ENCODE peak calls at places on chromosome 16, in seven cellular contexts. Y is heart right ventricle; N is right atrium auricular region; A is astrocyte; T is IMR-90; P is GM23338; F is CD4-positive, alpha-beta memory T cell. G is an unnamed sample.

GRCh38 chr16:74724820-74725549 is 24.3 kb upstream of the MLKL start:
- DNase-seq in P (no peak), N (no peak), T (peak; percentile 82), F (no peak), A (peak; percentile 75), Y (no peak), G (no peak)

GRCh38 chr16:17901309-17901708 is 430.5 kb upstream of the XYLT1 start:
- DNase-seq in P (no peak), Y (no peak), A (no peak), T (no peak), F (no peak), N (no peak), G (no peak)

GRCh38 chr16:56879276-56879675 is 14.3 kb downstream of the SLC12A3 start:
- DNase-seq in F (no peak), P (no peak), A (no peak), T (no peak), N (no peak), Y (no peak), G (no peak)

GRCh38 chr16:11675561-11676511 is 7.6 kb downstream of the SNN start:
- DNase-seq in F (no peak), Y (no peak), T (peak; percentile 15), A (peak; percentile 23), N (no peak), P (peak; percentile 40), G (peak; percentile 65)

GRCh38 chr16:30005341-30006094 is 5.3 kb downstream of the DOC2A start:
- DNase-seq in F (peak; percentile 42), P (peak; percentile 79), T (peak; percentile 31), A (no peak), N (no peak), Y (no peak), G (no peak)

GRCh38 chr16:89737341-89738071 is 16.2 kb downstream of the ZNF276 start:
- DNase-seq in A (no peak), Y (no peak), T (no peak), P (no peak), F (peak; percentile 81), N (no peak), G (no peak)

GRCh38 chr16:10367616-10368188 is 18.2 kb upstream of the ATF7IP2 start:
- DNase-seq in P (no peak), A (no peak), F (no peak), N (no peak), T (no peak), Y (no peak), G (no peak)

GRCh38 chr16:877242-878065 is 76.9 kb upstream of the GNG13 start:
- DNase-seq in P (no peak), F (no peak), Y (no peak), A (no peak), T (no peak), N (no peak), G (no peak)

GRCh38 chr16:20849587-20850390 is 43.5 kb downstream of the REXO5 start:
- DNase-seq in P (peak; percentile 80), A (peak; percentile 32), F (peak; percentile 40), Y (peak; percentile 68), N (peak; percentile 81), T (peak; percentile 68), G (peak; percentile 82)

GRCh38 chr16:3087243-3087791 is 11.8 kb downstream of the ZSCAN10 start:
- DNase-seq in F (no peak), P (peak; percentile 48), A (no peak), Y (peak; percentile 60), N (no peak), T (no peak), G (no peak)

GRCh38 chr16:63684702-63685101 is 1437.2 kb downstream of the CDH11 start:
- DNase-seq in A (no peak), T (no peak), F (no peak), N (no peak), P (peak; percentile 37), Y (no peak), G (no peak)

GRCh38 chr16:88320947-88321634 is 61.7 kb upstream of the ZNF469 start:
- DNase-seq in P (no peak), A (no peak), F (no peak), N (no peak), Y (no peak), T (no peak), G (no peak)

GRCh38 chr16:87580855-87581261 is 21.4 kb upstream of the JPH3 start:
- DNase-seq in N (no peak), T (peak; percentile 46), P (peak; percentile 36), Y (no peak), F (no peak), A (peak; percentile 89), G (no peak)

GRCh38 chr16:677306-678190 is 2.1 kb downstream of the RHBDL1 start:
- DNase-seq in Y (no peak), N (no peak), T (no peak), A (no peak), P (peak; percentile 77), F (no peak), G (no peak)

GRCh38 chr16:35011-35775 is 18.2 kb downstream of the POLR3K start:
- DNase-seq in N (no peak), P (peak; percentile 0), T (no peak), Y (no peak), F (no peak), A (no peak), G (no peak)

GRCh38 chr16:50719401-50720337 is 22.2 kb upstream of the CYLD start:
- DNase-seq in F (no peak), A (no peak), T (no peak), Y (no peak), N (no peak), P (peak; percentile 69), G (no peak)

GRCh38 chr16:49592507-49593422 is 219.2 kb downstream of the C16orf78 start:
- DNase-seq in T (peak; percentile 7), A (peak; percentile 4), N (peak; percentile 58), Y (peak; percentile 18), F (peak; percentile 32), P (peak; percentile 85), G (peak; percentile 51)

GRCh38 chr16:3095869-3096268 is 3.2 kb downstream of the ZSCAN10 start:
- DNase-seq in A (no peak), F (peak; percentile 59), P (peak; percentile 63), T (no peak), N (no peak), Y (peak; percentile 34), G (no peak)

GRCh38 chr16:9138021-9138680 is 46.7 kb downstream of the HAPSTR1 start:
- DNase-seq in A (no peak), Y (no peak), T (no peak), F (no peak), P (no peak), N (no peak), G (no peak)

GRCh38 chr16:27308792-27309191 is 5.0 kb upstream of the IL4R start:
- DNase-seq in T (no peak), Y (no peak), P (no peak), F (no peak), A (no peak), N (no peak), G (no peak)

GRCh38 chr16:89905511-89906140 is 13.0 kb upstream of the MC1R start:
- DNase-seq in F (no peak), Y (no peak), A (no peak), N (no peak), P (no peak), T (no peak), G (no peak)

GRCh38 chr16:89349947-89350633 is 132.6 kb downstream of the ZNF778 start:
- DNase-seq in P (no peak), Y (no peak), T (no peak), F (peak; percentile 33), A (no peak), N (no peak), G (no peak)

GRCh38 chr16:16857012-16857411 is 478.1 kb downstream of the NPIPA7 start:
- DNase-seq in P (no peak), F (no peak), T (no peak), Y (no peak), A (no peak), N (no peak), G (no peak)

GRCh38 chr16:48164907-48165715 is 9.3 kb upstream of the ABCC12 start:
- DNase-seq in T (peak; percentile 65), F (peak; percentile 45), A (peak; percentile 25), Y (peak; percentile 77), P (peak; percentile 81), N (peak; percentile 82), G (peak; percentile 64)
- H3K27ac ChIP-seq in T (no peak overlapping the region), F (no peak overlapping the region), A (no peak overlapping the region), Y (no peak overlapping the region), P (peak overlapping the region; percentile 34), N (no peak overlapping the region), G (no peak overlapping the region)

DNA sequence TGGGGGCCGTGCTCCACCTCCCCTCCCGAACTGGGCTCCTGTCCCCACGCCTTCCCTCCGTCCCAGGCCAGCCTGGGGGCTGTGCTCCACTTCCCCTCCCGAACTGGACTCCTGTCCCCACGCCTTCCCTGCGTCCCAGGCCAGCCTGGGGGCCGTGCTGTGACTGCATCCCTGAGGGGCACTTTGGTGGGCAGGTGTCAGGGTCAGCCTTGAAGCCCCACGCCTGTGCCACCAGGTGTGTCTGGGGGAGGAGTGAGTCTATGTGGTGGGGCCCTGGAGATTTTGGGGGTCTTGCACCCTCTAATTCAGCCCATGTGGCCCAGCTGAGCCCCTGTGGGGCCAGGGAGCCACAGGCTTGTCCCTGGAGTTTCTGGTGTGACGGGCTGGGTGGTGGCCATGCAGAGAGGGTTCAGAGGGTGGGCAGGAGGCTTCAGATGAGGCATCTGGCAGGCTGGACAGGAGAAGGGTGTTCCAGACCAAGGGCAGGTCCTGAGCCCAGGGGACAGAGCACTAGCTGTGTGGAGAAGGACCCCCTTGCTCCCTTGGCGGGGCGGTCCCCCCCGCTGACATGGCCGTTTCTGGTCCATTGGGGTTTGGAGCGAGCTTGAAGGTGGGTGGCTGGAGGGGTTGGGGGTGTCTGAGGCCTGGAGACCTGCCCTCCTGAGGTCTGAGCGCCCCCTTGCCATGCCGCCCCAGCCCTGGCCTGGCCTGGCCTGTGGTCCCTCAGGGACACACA is 8.2 kb downstream of the NHERF2 start:
- DNase-seq in Y (no peak), T (no peak), A (no peak), N (no peak), F (no peak), P (no peak), G (peak; percentile 71)
- H3K4me1 ChIP-seq in Y (peaks cover 88% of the 10 kb centered on the region), T (peaks cover 60% of the 10 kb centered on the region), A (peaks cover 66% of the 10 kb centered on the region), N (no peaks in the 10 kb centered on the region), F (no peaks in the 10 kb centered on the region), P (no peaks in the 10 kb centered on the region), G (peaks cover 94% of the 10 kb centered on the region)

GRCh38 chr16:77002644-77003043 is 188.3 kb upstream of the MON1B start:
- DNase-seq in A (no peak), F (no peak), T (no peak), Y (no peak), N (no peak), P (no peak), G (no peak)
- H3K27ac ChIP-seq in A (no peak overlapping the region), F (no peak overlapping the region), T (no peak overlapping the region), Y (no peak overlapping the region), N (no peak overlapping the region), P (no peak overlapping the region), G (no peak overlapping the region)

DNA sequence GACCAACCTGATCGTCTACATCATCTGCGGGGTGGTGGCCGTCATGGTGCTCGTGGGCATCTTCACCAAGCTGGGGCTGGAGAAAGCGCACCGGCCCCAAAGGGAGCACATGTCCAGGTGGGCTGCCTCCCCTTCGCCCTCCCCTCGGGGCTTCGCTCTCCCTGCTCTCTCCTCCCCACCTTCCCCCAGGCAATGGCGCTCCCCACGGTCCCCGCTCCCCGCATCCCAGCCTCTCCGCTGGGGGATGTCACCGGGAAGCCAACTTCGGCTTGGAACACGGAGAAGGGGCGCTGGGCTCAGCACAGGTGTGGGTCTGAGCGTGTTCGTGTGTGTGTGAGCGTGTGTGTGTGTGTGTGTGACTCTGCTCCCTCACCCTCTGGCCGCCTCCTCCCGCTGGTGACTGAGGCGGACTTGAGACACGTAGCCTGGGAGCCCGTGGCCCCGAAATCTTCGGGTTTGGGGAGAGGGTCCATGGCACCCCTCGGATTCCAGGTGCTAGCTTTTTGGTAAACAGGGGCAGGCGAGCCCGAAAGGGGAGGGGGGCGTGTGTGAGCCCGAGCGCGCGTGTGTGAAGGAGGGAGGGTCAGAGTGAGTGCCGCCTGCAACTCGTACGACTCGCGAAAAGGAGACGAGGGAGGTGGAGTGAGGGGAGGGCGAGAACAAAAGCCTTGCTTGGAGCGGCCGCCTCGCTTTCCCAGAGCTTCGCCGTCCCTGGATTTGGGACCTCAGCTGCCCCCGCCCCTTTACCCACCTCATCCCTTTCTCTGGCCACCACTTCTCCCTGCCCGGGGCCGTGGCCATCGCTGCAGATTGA is 1.3 kb downstream of the SHISA9 start:
- DNase-seq in T (no peak), A (no peak), N (no peak), P (peak; percentile 85), F (no peak), Y (no peak), G (no peak)
- H3K4me1 ChIP-seq in T (no peaks in the 10 kb centered on the region), A (peaks cover 4% of the 10 kb centered on the region), N (no peaks in the 10 kb centered on the region), P (peaks cover 56% of the 10 kb centered on the region), F (no peaks in the 10 kb centered on the region), Y (peaks cover 31% of the 10 kb centered on the region), G (peaks cover 31% of the 10 kb centered on the region)

G was measured in tibial artery.